ENCODE peak calls at places on chromosomes 2 and 18, in five cellular contexts. W is K562, O is GM12892, X is H1, G is HepG2. M is an unnamed sample.

GRCh38 chr2:70417011-70417410 is 115.1 kb upstream of the FAM136A start:
- DNase-seq in W (no peak), O (no peak), X (no peak), G (no peak), M (no peak)

GRCh38 chr2:128808462-128809255 is 490.0 kb upstream of the HS6ST1 start:
- DNase-seq in W (no peak), O (no peak), X (no peak), G (no peak), M (no peak)

GRCh38 chr2:127516031-127516430 is 10.3 kb downstream of the IWS1 start:
- DNase-seq in W (no peak), O (no peak), X (no peak), G (no peak), M (no peak)

GRCh38 chr2:201313362-201313761 is 43.8 kb downstream of the FLACC1 start:
- DNase-seq in W (no peak), O (no peak), X (no peak), G (no peak), M (no peak)

GRCh38 chr2:156322681-156323211 is 9.8 kb downstream of the NR4A2 start:
- DNase-seq in W (no peak), O (no peak), X (no peak), G (no peak), M (no peak)

GRCh38 chr18:39841133-39842041 is 2113.6 kb upstream of the PIK3C3 start:
- DNase-seq in W (no peak), O (no peak), X (peak; percentile 43), G (peak; percentile 60), M (no peak)

GRCh38 chr2:154914606-154915005 is 216.1 kb downstream of the KCNJ3 start:
- DNase-seq in W (no peak), O (no peak), X (no peak), G (no peak), M (no peak)

GRCh38 chr18:6605115-6605869 is 124.2 kb upstream of the ARHGAP28 start:
- DNase-seq in W (no peak), O (no peak), X (no peak), G (no peak), M (no peak)

GRCh38 chr2:46101557-46102220 is 195.5 kb upstream of the EPAS1 start:
- DNase-seq in W (no peak), O (no peak), X (no peak), G (no peak), M (no peak)

GRCh38 chr2:60337142-60337497 is 216.3 kb downstream of the BCL11A start:
- DNase-seq in W (peak; percentile 8), O (no peak), X (no peak), G (no peak), M (no peak)

GRCh38 chr2:202577250-202578183 is 57.3 kb upstream of the FAM117B start:
- DNase-seq in W (no peak), O (no peak), X (no peak), G (peak; percentile 62), M (no peak)

GRCh38 chr2:46171441-46171953 is 125.7 kb upstream of the EPAS1 start:
- DNase-seq in W (no peak), O (no peak), X (no peak), G (no peak), M (no peak)

GRCh38 chr18:21740474-21740723 is 193 bp upstream of the MIB1 start:
- DNase-seq in W (peak; percentile 96), O (peak; percentile 79), X (peak; percentile 90), G (peak; percentile 92), M (peak; percentile 86)

GRCh38 chr2:200306719-200306968 is 151 bp downstream of the SPATS2L start:
- DNase-seq in W (peak; percentile 62), O (peak; percentile 43), X (no peak), G (no peak), M (no peak)

GRCh38 chr18:32714571-32715148 is 58.2 kb downstream of the KLHL14 start:
- DNase-seq in W (peak; percentile 8), O (peak; percentile 3), X (peak; percentile 19), G (peak; percentile 79), M (peak; percentile 18)

GRCh38 chr2:48315847-48316194 is 214.1 kb upstream of the STON1 start:
- DNase-seq in W (peak; percentile 12), O (no peak), X (no peak), G (peak; percentile 52), M (no peak)

GRCh38 chr2:69083126-69083733 is 70.3 kb downstream of the ANTXR1 start:
- DNase-seq in W (no peak), O (no peak), X (no peak), G (peak; percentile 24), M (no peak)

GRCh38 chr18:52670903-52671302 is 330.9 kb downstream of the DCC start:
- DNase-seq in W (no peak), O (no peak), X (no peak), G (peak; percentile 4), M (no peak)

GRCh38 chr2:23518481-23519333 is 133.7 kb downstream of the KLHL29 start:
- DNase-seq in W (no peak), O (no peak), X (no peak), G (no peak), M (no peak)

DNA sequence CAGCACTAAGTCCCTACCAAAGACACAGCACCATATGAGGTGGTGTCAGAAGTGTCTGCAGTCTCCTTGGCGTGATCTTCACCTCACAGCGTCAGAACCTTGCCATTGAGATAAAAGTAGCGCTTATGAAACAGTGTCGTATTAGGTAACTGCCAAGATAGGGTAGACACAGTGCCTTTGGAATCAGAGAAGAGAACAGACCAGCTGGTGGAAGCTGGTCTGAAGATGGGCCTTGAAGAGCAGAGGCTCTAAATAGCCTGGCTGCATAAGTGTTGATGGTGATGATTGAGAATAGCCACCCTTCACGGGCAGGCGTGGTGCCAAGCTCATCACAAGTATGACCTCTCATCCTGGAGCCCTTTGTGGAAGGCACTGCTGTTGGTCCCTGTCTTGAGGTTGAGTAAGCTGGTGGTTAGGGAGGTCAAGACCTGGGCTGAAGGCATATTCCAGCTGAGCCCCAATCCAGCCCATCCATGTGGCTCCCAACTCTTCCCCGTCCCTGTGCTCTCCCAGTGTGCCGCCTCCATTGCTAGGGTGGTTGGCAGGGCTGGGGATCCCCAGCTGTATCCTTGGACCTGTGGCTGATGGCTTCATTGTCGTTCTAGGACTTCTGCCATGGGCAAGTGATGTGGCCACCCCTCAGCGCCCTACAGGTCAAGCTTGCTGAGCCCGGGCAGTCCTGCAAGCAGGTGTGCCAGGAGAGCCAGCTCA is 187.4 kb downstream of the MGAT5 start:
- DNase-seq in W (no peak), O (no peak), X (no peak), G (no peak), M (no peak)
- TF ChIP-seq TAF1 in W (no peak), O (no peak), X (no peak), G (no peak), M (no peak)

DNA sequence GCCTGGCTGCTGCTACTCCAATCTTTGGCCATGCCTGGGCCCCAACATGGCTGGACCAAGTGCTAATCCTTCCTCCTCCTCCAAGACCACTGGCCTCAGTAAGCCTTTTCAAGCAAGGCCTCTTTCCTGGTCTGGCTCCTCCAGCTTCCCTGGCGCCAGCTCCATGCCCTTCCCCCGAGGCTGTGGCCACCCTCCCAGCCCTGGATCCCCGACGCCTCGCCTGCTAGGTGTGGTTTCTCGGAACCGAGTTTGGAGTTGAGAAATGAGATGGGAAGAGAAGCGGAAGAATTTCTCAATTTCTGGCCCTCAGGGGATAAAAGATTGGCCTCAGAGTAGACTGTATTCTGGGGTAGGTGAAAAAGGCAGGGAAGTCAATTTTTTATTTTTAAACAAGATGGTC is 46.4 kb downstream of the ADCY3 start:
- DNase-seq in W (no peak), O (no peak), X (no peak), G (no peak), M (no peak)
- TF ChIP-seq POLR2A in W (no peak), O (no peak), X (no peak), G (no peak), M (no peak)

GRCh38 chr2:10375570-10376266 is 72.4 kb downstream of the ODC1 start:
- DNase-seq in W (no peak), O (no peak), X (no peak), G (no peak), M (no peak)
- TF ChIP-seq TAF1 in W (no peak), O (no peak), X (no peak), G (no peak), M (no peak)

GRCh38 chr2:74458132-74458956 is at the start of gene WBP1:
- DNase-seq in W (peak; percentile 96), O (peak; percentile 88), X (peak; percentile 100), G (peak; percentile 100), M (peak; percentile 89)
- TF ChIP-seq POLR2A in W (peak; percentile 66), O (peak; percentile 49), X (peak; percentile 83), G (peak; percentile 62), M (peak; percentile 55)

DNA sequence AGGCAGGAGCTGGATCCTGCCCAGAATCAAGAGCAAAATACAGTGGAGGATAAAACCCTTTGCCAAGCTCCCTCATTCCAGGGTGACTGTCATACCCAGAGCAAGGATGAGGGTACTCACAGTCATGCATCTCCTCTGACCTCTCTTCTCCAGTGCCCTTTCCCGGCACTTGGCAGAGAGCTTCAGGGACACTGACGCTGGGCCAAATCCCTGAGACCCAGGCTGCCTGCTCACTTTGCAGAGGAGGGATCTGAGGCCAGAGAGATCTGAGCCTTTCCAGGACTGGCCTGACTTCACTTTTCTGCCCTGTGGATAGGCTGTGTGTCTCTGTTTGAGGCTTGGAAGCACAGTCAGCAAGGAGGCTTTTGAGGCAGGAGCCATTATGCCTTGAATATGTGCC is 330.0 kb downstream of the CELF4 start:
- DNase-seq in W (no peak), O (no peak), X (no peak), G (no peak), M (no peak)
- TF ChIP-seq TAF1 in W (no peak), O (no peak), X (no peak), G (no peak), M (no peak)

DNA sequence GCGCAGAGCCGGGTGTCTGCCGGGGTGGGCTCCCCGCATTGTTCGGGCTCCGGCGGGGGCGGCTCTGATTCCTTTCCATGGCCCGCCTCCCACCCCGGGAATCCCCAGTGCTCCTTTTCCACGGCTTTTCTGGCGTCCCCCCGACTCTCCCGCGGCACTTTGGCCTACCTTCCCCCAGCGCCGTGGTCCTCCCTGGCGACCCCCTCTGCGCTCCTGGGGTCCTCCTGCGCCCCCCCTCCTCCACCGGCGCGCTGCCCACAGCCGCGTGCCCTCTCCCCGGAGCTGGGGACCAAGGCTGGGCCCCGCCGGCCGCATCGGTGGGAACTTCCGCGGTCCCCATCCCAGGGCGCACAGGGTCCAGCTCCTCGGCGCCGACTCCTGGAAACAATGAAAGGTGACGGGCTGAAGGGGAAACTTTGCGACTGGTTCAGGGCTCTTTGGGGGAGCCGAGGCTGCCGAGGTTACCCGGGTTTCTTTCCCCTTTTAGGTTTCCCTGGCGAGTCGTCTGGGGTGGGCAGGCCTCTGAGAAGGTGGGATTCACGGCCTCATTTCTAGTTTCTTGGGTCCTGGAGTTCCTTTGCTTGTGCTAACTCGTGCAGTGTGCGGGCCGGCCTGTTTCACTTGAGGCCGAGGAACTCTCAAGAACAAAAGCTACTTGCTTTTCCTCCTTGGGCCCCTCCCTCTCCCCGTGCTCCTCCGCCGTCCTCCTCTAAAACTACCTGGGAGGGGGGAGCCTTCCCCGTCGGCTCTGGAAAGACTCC is 2.2 kb downstream of the TGIF1 start:
- DNase-seq in W (peak; percentile 55), O (no peak), X (no peak), G (no peak), M (no peak)
- TF ChIP-seq POLR2A in W (no peak), O (no peak), X (peak; percentile 31), G (no peak), M (no peak)

GRCh38 chr2:137638932-137639331 is 325.3 kb upstream of the HNMT start:
- DNase-seq in W (no peak), O (no peak), X (no peak), G (no peak), M (no peak)
- TF ChIP-seq TAF1 in W (no peak), O (no peak), X (no peak), G (no peak), M (no peak)